ENCODE peak calls at places on chromosome 1, in four cellular contexts. One of them, this sample, is unnamed.

GRCh38 chr1:154325583-154326545 is 539 bp downstream of the ATP8B2 start:
- DNase-seq in right lobe of liver: no peak
- DNase-seq in AG10803: peak
- DNase-seq in AG09309: peak
- DNase-seq in this sample: peak

GRCh38 chr1:1490633-1491230 is 19.2 kb downstream of the ATAD3B start:
- DNase-seq in AG10803: no peak
- DNase-seq in AG09309: no peak
- DNase-seq in right lobe of liver: no peak
- DNase-seq in this sample: no peak

GRCh38 chr1:213381572-213382084 is 330.6 kb downstream of the RPS6KC1 start:
- DNase-seq in right lobe of liver: no peak
- DNase-seq in AG10803: no peak
- DNase-seq in AG09309: no peak
- DNase-seq in this sample: no peak

GRCh38 chr1:226820935-226821718 is 49.3 kb upstream of the PSEN2 start:
- DNase-seq in AG10803: peak
- DNase-seq in AG09309: peak
- DNase-seq in right lobe of liver: peak
- DNase-seq in this sample: peak

GRCh38 chr1:117215019-117215418 is 4.3 kb upstream of the VTCN1 start:
- DNase-seq in AG10803: no peak
- DNase-seq in AG09309: no peak
- DNase-seq in right lobe of liver: no peak
- DNase-seq in this sample: no peak

GRCh38 chr1:153790282-153790995 is 15.2 kb downstream of the SLC27A3 start:
- DNase-seq in right lobe of liver: peak
- DNase-seq in AG09309: peak
- DNase-seq in AG10803: peak
- DNase-seq in this sample: no peak

GRCh38 chr1:54945393-54945936 is 35.0 kb upstream of the TMEM61 start:
- DNase-seq in AG10803: no peak
- DNase-seq in right lobe of liver: peak
- DNase-seq in AG09309: no peak
- DNase-seq in this sample: no peak

GRCh38 chr1:235181561-235182245 is 20.7 kb upstream of the RBM34 start:
- DNase-seq in AG10803: no peak
- DNase-seq in right lobe of liver: no peak
- DNase-seq in AG09309: no peak
- DNase-seq in this sample: no peak

GRCh38 chr1:47184090-47184735 is 5.6 kb downstream of the PDZK1IP1 start:
- DNase-seq in right lobe of liver: no peak
- DNase-seq in AG09309: no peak
- DNase-seq in AG10803: no peak
- DNase-seq in this sample: peak

GRCh38 chr1:246681822-246682221 is 42.4 kb upstream of the SCCPDH start:
- DNase-seq in AG09309: no peak
- DNase-seq in right lobe of liver: no peak
- DNase-seq in AG10803: no peak
- DNase-seq in this sample: no peak

GRCh38 chr1:191206808-191207207 is 729.1 kb upstream of the BRINP3 start:
- DNase-seq in AG10803: no peak
- DNase-seq in right lobe of liver: no peak
- DNase-seq in AG09309: no peak
- DNase-seq in this sample: peak

GRCh38 chr1:15295676-15296075 is 48.7 kb downstream of the FHAD1 start:
- DNase-seq in AG09309: no peak
- DNase-seq in AG10803: no peak
- DNase-seq in right lobe of liver: no peak
- DNase-seq in this sample: no peak

GRCh38 chr1:150194381-150195031 is 41.4 kb downstream of the ANP32E start:
- DNase-seq in right lobe of liver: no peak
- DNase-seq in AG09309: peak
- DNase-seq in AG10803: peak
- DNase-seq in this sample: no peak

GRCh38 chr1:206693029-206693428 is 8.3 kb downstream of the MAPKAPK2 start:
- DNase-seq in AG10803: peak
- DNase-seq in AG09309: no peak
- DNase-seq in right lobe of liver: peak
- DNase-seq in this sample: no peak

GRCh38 chr1:228646717-228647522 is 88.4 kb upstream of the RHOU start:
- DNase-seq in AG10803: peak
- DNase-seq in AG09309: no peak
- DNase-seq in right lobe of liver: peak
- DNase-seq in this sample: no peak

GRCh38 chr1:227924838-227925574 is 22.7 kb downstream of the WNT9A start:
- DNase-seq in AG10803: no peak
- DNase-seq in right lobe of liver: no peak
- DNase-seq in AG09309: no peak
- DNase-seq in this sample: no peak

GRCh38 chr1:25784575-25785051 is 15.4 kb upstream of the SELENON start:
- DNase-seq in right lobe of liver: no peak
- DNase-seq in AG09309: no peak
- DNase-seq in AG10803: no peak
- DNase-seq in this sample: no peak

GRCh38 chr1:220887868-220888664 is 8.8 kb downstream of the HLX start:
- DNase-seq in right lobe of liver: peak
- DNase-seq in AG09309: no peak
- DNase-seq in AG10803: peak
- DNase-seq in this sample: no peak

GRCh38 chr1:241362350-241362749 is 5.3 kb upstream of the RGS7 start:
- DNase-seq in right lobe of liver: no peak
- DNase-seq in AG10803: no peak
- DNase-seq in AG09309: no peak
- DNase-seq in this sample: no peak

GRCh38 chr1:187987236-187987776 is 1158.6 kb downstream of the PLA2G4A start:
- DNase-seq in right lobe of liver: no peak
- DNase-seq in AG10803: no peak
- DNase-seq in AG09309: no peak
- DNase-seq in this sample: no peak

GRCh38 chr1:14003552-14003951 is 303.6 kb downstream of the PRDM2 start:
- DNase-seq in right lobe of liver: no peak
- DNase-seq in AG10803: no peak
- DNase-seq in AG09309: no peak
- DNase-seq in this sample: no peak

GRCh38 chr1:208165659-208166058 is 78.5 kb downstream of the PLXNA2 start:
- DNase-seq in right lobe of liver: no peak
- DNase-seq in AG09309: peak
- DNase-seq in AG10803: peak
- DNase-seq in this sample: no peak

GRCh38 chr1:95146637-95147036 is 29.5 kb downstream of the TLCD4 start:
- DNase-seq in AG09309: no peak
- DNase-seq in right lobe of liver: no peak
- DNase-seq in AG10803: no peak
- DNase-seq in this sample: no peak

GRCh38 chr1:212242288-212242984 is 42.8 kb upstream of the PPP2R5A start:
- DNase-seq in AG09309: no peak
- DNase-seq in AG10803: no peak
- DNase-seq in right lobe of liver: peak
- DNase-seq in this sample: no peak
- H3K4me3 ChIP-seq in AG09309: no peak
- H3K4me3 ChIP-seq in AG10803: no peak
- H3K4me3 ChIP-seq in right lobe of liver: no peak
- H3K4me3 ChIP-seq in this sample: no peak

GRCh38 chr1:96580920-96581319 is 140.7 kb upstream of the PTBP2 start:
- DNase-seq in AG09309: no peak
- DNase-seq in AG10803: no peak
- DNase-seq in right lobe of liver: no peak
- DNase-seq in this sample: no peak
- H3K4me3 ChIP-seq in AG09309: no peak
- H3K4me3 ChIP-seq in AG10803: no peak
- H3K4me3 ChIP-seq in right lobe of liver: no peak
- H3K4me3 ChIP-seq in this sample: no peak

GRCh38 chr1:151838491-151839412 is 868 bp downstream of the C2CD4D start:
- DNase-seq in AG10803: no peak
- DNase-seq in right lobe of liver: no peak
- DNase-seq in AG09309: no peak
- DNase-seq in this sample: no peak
- H3K4me3 ChIP-seq in AG10803: no peak
- H3K4me3 ChIP-seq in right lobe of liver: peak
- H3K4me3 ChIP-seq in AG09309: peak
- H3K4me3 ChIP-seq in this sample: peak

GRCh38 chr1:216462061-216462775 is 39.0 kb upstream of the USH2A start:
- DNase-seq in right lobe of liver: no peak
- DNase-seq in AG10803: peak
- DNase-seq in AG09309: no peak
- DNase-seq in this sample: no peak
- H3K4me3 ChIP-seq in right lobe of liver: no peak
- H3K4me3 ChIP-seq in AG10803: no peak
- H3K4me3 ChIP-seq in AG09309: no peak
- H3K4me3 ChIP-seq in this sample: no peak

GRCh38 chr1:205670143-205670431 is 10.2 kb downstream of the SLC45A3 start:
- DNase-seq in AG10803: no peak
- DNase-seq in AG09309: no peak
- DNase-seq in right lobe of liver: no peak
- DNase-seq in this sample: no peak
- H3K4me3 ChIP-seq in AG10803: no peak
- H3K4me3 ChIP-seq in AG09309: no peak
- H3K4me3 ChIP-seq in right lobe of liver: peak
- H3K4me3 ChIP-seq in this sample: no peak

GRCh38 chr1:21669033-21669286 is 197 bp downstream of the RAP1GAP start:
- DNase-seq in AG10803: no peak
- DNase-seq in AG09309: no peak
- DNase-seq in right lobe of liver: no peak
- DNase-seq in this sample: no peak
- H3K4me3 ChIP-seq in AG10803: no peak
- H3K4me3 ChIP-seq in AG09309: peak
- H3K4me3 ChIP-seq in right lobe of liver: peak
- H3K4me3 ChIP-seq in this sample: peak